ENCODE peak calls at places on chromosomes 16 and 17, in five cellular contexts. One of them, this sample, is unnamed.

GRCh38 chr16:81609323-81609892 is 164.8 kb downstream of the CMIP start:
- DNase-seq in sigmoid colon: no peak
- DNase-seq in SK-N-SH: no peak
- DNase-seq in H1: no peak
- DNase-seq in A549: no peak
- DNase-seq in this sample: no peak

GRCh38 chr16:77299395-77299794 is 100.2 kb downstream of the SYCE1L start:
- DNase-seq in sigmoid colon: no peak
- DNase-seq in SK-N-SH: no peak
- DNase-seq in H1: no peak
- DNase-seq in A549: no peak
- DNase-seq in this sample: no peak

GRCh38 chr17:42016411-42016831 is 818 bp downstream of the DNAJC7 start:
- DNase-seq in sigmoid colon: no peak
- DNase-seq in SK-N-SH: peak; percentile 34
- DNase-seq in H1: no peak
- DNase-seq in A549: no peak
- DNase-seq in this sample: no peak

GRCh38 chr16:180101-180920 is at the start of gene HBQ1:
- DNase-seq in sigmoid colon: no peak
- DNase-seq in SK-N-SH: peak; percentile 97
- DNase-seq in H1: no peak
- DNase-seq in A549: peak; percentile 51
- DNase-seq in this sample: no peak

GRCh38 chr16:55294129-55294528 is 29.9 kb upstream of the IRX6 start:
- DNase-seq in sigmoid colon: no peak
- DNase-seq in SK-N-SH: no peak
- DNase-seq in H1: no peak
- DNase-seq in A549: no peak
- DNase-seq in this sample: no peak

GRCh38 chr17:71170070-71170469 is 950.8 kb upstream of the SOX9 start:
- DNase-seq in sigmoid colon: no peak
- DNase-seq in SK-N-SH: no peak
- DNase-seq in H1: no peak
- DNase-seq in A549: no peak
- DNase-seq in this sample: no peak

GRCh38 chr16:10088380-10088793 is 93.8 kb downstream of the GRIN2A start:
- DNase-seq in sigmoid colon: no peak
- DNase-seq in SK-N-SH: peak; percentile 55
- DNase-seq in H1: no peak
- DNase-seq in A549: no peak
- DNase-seq in this sample: no peak

GRCh38 chr17:64126918-64127317 is 3.0 kb downstream of the ERN1 start:
- DNase-seq in sigmoid colon: no peak
- DNase-seq in SK-N-SH: no peak
- DNase-seq in H1: no peak
- DNase-seq in A549: no peak
- DNase-seq in this sample: no peak

GRCh38 chr17:62164712-62165377 is 99.8 kb upstream of the MED13 start:
- DNase-seq in sigmoid colon: no peak
- DNase-seq in SK-N-SH: no peak
- DNase-seq in H1: no peak
- DNase-seq in A549: no peak
- DNase-seq in this sample: no peak

GRCh38 chr17:2855063-2855600 is 58.9 kb downstream of the RAP1GAP2 start:
- DNase-seq in sigmoid colon: no peak
- DNase-seq in SK-N-SH: no peak
- DNase-seq in H1: no peak
- DNase-seq in A549: no peak
- DNase-seq in this sample: no peak

GRCh38 chr17:9309216-9309615 is 266.4 kb downstream of the STX8 start:
- DNase-seq in sigmoid colon: no peak
- DNase-seq in SK-N-SH: no peak
- DNase-seq in H1: no peak
- DNase-seq in A549: no peak
- DNase-seq in this sample: no peak

GRCh38 chr16:82824408-82824807 is 197.6 kb downstream of the CDH13 start:
- DNase-seq in sigmoid colon: no peak
- DNase-seq in SK-N-SH: no peak
- DNase-seq in H1: no peak
- DNase-seq in A549: peak; percentile 4
- DNase-seq in this sample: no peak

GRCh38 chr16:3842994-3843393 is 37.5 kb downstream of the CREBBP start:
- DNase-seq in sigmoid colon: peak; percentile 72
- DNase-seq in SK-N-SH: peak; percentile 56
- DNase-seq in H1: no peak
- DNase-seq in A549: no peak
- DNase-seq in this sample: no peak

GRCh38 chr17:73984981-73985380 is 218.5 kb upstream of the RPL38 start:
- DNase-seq in sigmoid colon: no peak
- DNase-seq in SK-N-SH: no peak
- DNase-seq in H1: no peak
- DNase-seq in A549: no peak
- DNase-seq in this sample: no peak

GRCh38 chr16:17222756-17223411 is 247.9 kb downstream of the XYLT1 start:
- DNase-seq in sigmoid colon: peak; percentile 75
- DNase-seq in SK-N-SH: no peak
- DNase-seq in H1: no peak
- DNase-seq in A549: no peak
- DNase-seq in this sample: peak; percentile 17

GRCh38 chr16:17224350-17224749 is 246.4 kb downstream of the XYLT1 start:
- DNase-seq in sigmoid colon: no peak
- DNase-seq in SK-N-SH: no peak
- DNase-seq in H1: no peak
- DNase-seq in A549: no peak
- DNase-seq in this sample: no peak

GRCh38 chr16:17225551-17225950 is 245.2 kb downstream of the XYLT1 start:
- DNase-seq in sigmoid colon: no peak
- DNase-seq in SK-N-SH: no peak
- DNase-seq in H1: no peak
- DNase-seq in A549: no peak
- DNase-seq in this sample: no peak

GRCh38 chr16:17223576-17223975 is 247.2 kb downstream of the XYLT1 start:
- DNase-seq in sigmoid colon: no peak
- DNase-seq in SK-N-SH: no peak
- DNase-seq in H1: no peak
- DNase-seq in A549: no peak
- DNase-seq in this sample: no peak

GRCh38 chr16:17224859-17225258 is 245.9 kb downstream of the XYLT1 start:
- DNase-seq in sigmoid colon: peak; percentile 89
- DNase-seq in SK-N-SH: no peak
- DNase-seq in H1: no peak
- DNase-seq in A549: no peak
- DNase-seq in this sample: peak; percentile 66
- TF ChIP-seq EP300 in sigmoid colon: peak; percentile 89
- TF ChIP-seq EP300 in SK-N-SH: no peak
- TF ChIP-seq EP300 in H1: no peak
- TF ChIP-seq EP300 in A549: no peak
- TF ChIP-seq EP300 in this sample: peak; percentile 55

GRCh38 chr16:23072769-23073549 is 76.3 kb downstream of the USP31 start:
- DNase-seq in sigmoid colon: no peak
- DNase-seq in SK-N-SH: peak; percentile 31
- DNase-seq in H1: no peak
- DNase-seq in A549: peak; percentile 59
- DNase-seq in this sample: no peak
- TF ChIP-seq CTCF in sigmoid colon: no peak
- TF ChIP-seq CTCF in SK-N-SH: peak; percentile 34
- TF ChIP-seq CTCF in H1: no peak
- TF ChIP-seq CTCF in A549: peak; percentile 5
- TF ChIP-seq CTCF in this sample: no peak

DNA sequence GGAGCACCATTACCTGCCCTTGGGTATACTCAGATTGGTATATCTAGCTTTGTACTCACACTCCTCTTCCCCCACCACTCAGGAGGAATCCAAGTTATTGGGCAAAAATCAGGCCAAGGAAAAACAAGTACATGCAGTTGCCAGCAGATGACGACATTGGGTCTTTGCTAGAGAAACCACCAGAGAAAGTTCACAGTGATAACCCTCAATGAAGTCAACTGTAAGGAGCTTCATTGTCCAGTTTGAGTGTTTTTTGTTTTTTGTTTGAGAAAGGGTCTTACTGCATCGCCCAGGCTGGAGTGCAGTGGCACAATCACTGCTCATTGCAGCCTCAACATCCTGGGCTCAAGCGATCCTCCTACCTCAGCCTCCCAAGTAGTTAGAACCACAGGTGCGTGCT is 34.6 kb upstream of the TOX3 start:
- DNase-seq in sigmoid colon: no peak
- DNase-seq in SK-N-SH: no peak
- DNase-seq in H1: no peak
- DNase-seq in A549: peak; percentile 48
- DNase-seq in this sample: no peak
- H3K27ac ChIP-seq in sigmoid colon: no peak overlapping the region
- H3K27ac ChIP-seq in SK-N-SH: no peak overlapping the region
- H3K27ac ChIP-seq in H1: no peak overlapping the region
- H3K27ac ChIP-seq in A549: no peak overlapping the region
- H3K27ac ChIP-seq in this sample: no peak overlapping the region

GRCh38 chr17:47830991-47831933 is at the start of the genes LRRC46 and MRPL10:
- DNase-seq in sigmoid colon: peak; percentile 97
- DNase-seq in SK-N-SH: peak; percentile 100
- DNase-seq in H1: peak; percentile 78
- DNase-seq in A549: peak; percentile 94
- DNase-seq in this sample: peak; percentile 95
- TF ChIP-seq EP300 in sigmoid colon: no peak
- TF ChIP-seq EP300 in SK-N-SH: no peak
- TF ChIP-seq EP300 in H1: no peak
- TF ChIP-seq EP300 in A549: no peak
- TF ChIP-seq EP300 in this sample: no peak

This sample was measured in transverse colon.